ENCODE peak calls at places on chromosomes 6 and 20, in six cellular contexts. E, T, P, L, Z and N are unnamed samples.

GRCh38 chr20:19241440-19241839 is 29.0 kb downstream of the SLC24A3 start:
- DNase-seq in L (no peak), Z (no peak), E (no peak), P (no peak), T (no peak), N (no peak)

GRCh38 chr20:35326732-35327073 is 34.5 kb upstream of the FAM83C start:
- DNase-seq in P (no peak), Z (no peak), E (no peak), T (no peak), L (no peak), N (no peak)

GRCh38 chr6:152572395-152573061 is 64.6 kb downstream of the SYNE1 start:
- DNase-seq in P (peak), T (no peak), Z (peak), L (no peak), E (no peak), N (no peak)

GRCh38 chr6:157134402-157135074 is 188.8 kb downstream of the TMEM242 start:
- DNase-seq in T (no peak), E (no peak), Z (no peak), L (no peak), P (no peak), N (no peak)

GRCh38 chr6:91646649-91647048 is 1059.8 kb upstream of the MAP3K7 start:
- DNase-seq in Z (no peak), E (no peak), L (no peak), P (no peak), T (no peak), N (no peak)

GRCh38 chr20:53748821-53749402 is 155.3 kb upstream of the ZNF217 start:
- DNase-seq in T (no peak), E (no peak), L (no peak), Z (no peak), P (peak), N (no peak)

GRCh38 chr20:19808498-19808897 is 50.4 kb downstream of the RIN2 start:
- DNase-seq in Z (no peak), E (no peak), P (peak), L (no peak), T (no peak), N (no peak)

GRCh38 chr6:20705741-20706140 is 171.5 kb downstream of the CDKAL1 start:
- DNase-seq in E (no peak), T (no peak), Z (no peak), P (no peak), L (no peak), N (no peak)

GRCh38 chr6:28446818-28447511 is 3.7 kb upstream of the ZSCAN23 start:
- DNase-seq in P (peak), L (no peak), E (peak), Z (no peak), T (no peak), N (no peak)

GRCh38 chr6:133503330-133503729 is 262.2 kb downstream of the EYA4 start:
- DNase-seq in T (no peak), Z (no peak), L (no peak), P (peak), E (no peak), N (no peak)

GRCh38 chr6:157235600-157236039 is 87.7 kb downstream of the TMEM242 start:
- DNase-seq in P (peak), Z (no peak), E (peak), L (peak), T (peak), N (peak)

GRCh38 chr20:15992564-15992963 is 580.7 kb downstream of the KIF16B start:
- DNase-seq in Z (no peak), T (no peak), E (no peak), P (peak), L (no peak), N (no peak)

GRCh38 chr6:1708820-1709612 is 99.3 kb downstream of the FOXC1 start:
- DNase-seq in Z (no peak), P (no peak), E (no peak), T (no peak), L (no peak), N (no peak)

GRCh38 chr6:22785036-22785435 is 215.7 kb downstream of the HDGFL1 start:
- DNase-seq in P (peak), E (peak), Z (no peak), T (no peak), L (no peak), N (no peak)

GRCh38 chr6:44116643-44117382 is 10.4 kb downstream of the MRPL14 start:
- DNase-seq in Z (peak), T (no peak), E (no peak), P (peak), L (no peak), N (no peak)

GRCh38 chr6:28977351-28978136 is 27.6 kb downstream of the ZNF311 start:
- DNase-seq in E (no peak), T (no peak), L (no peak), P (peak), Z (peak), N (peak)

GRCh38 chr6:99603421-99604160 is 3.0 kb upstream of the PRDM13 start:
- DNase-seq in P (no peak), T (no peak), E (peak), Z (no peak), L (no peak), N (peak)

GRCh38 chr6:23027281-23027680 is 457.9 kb downstream of the HDGFL1 start:
- DNase-seq in E (no peak), P (no peak), T (no peak), Z (no peak), L (no peak), N (no peak)

GRCh38 chr6:137707038-137707589 is 159.9 kb upstream of the TNFAIP3 start:
- DNase-seq in P (no peak), E (no peak), T (no peak), Z (no peak), L (no peak), N (no peak)

GRCh38 chr6:89347825-89348224 is 4.7 kb downstream of the UBE2J1 start:
- DNase-seq in E (no peak), Z (no peak), L (no peak), P (peak), T (no peak), N (no peak)

GRCh38 chr6:150680510-150680909 is 80.8 kb downstream of the PLEKHG1 start:
- DNase-seq in T (no peak), Z (no peak), E (no peak), L (no peak), P (no peak), N (no peak)

GRCh38 chr6:85574932-85575598 is 18.6 kb downstream of the SNX14 start:
- DNase-seq in L (no peak), E (no peak), T (no peak), P (peak), Z (no peak), N (no peak)

GRCh38 chr6:79878142-79878748 is 69.1 kb downstream of the ELOVL4 start:
- DNase-seq in E (no peak), Z (no peak), L (no peak), T (no peak), P (no peak), N (no peak)

GRCh38 chr6:61711849-61712248 is 574.2 kb downstream of the KHDRBS2 start:
- DNase-seq in P (no peak), T (no peak), L (no peak), E (peak), Z (no peak), N (no peak)

DNA sequence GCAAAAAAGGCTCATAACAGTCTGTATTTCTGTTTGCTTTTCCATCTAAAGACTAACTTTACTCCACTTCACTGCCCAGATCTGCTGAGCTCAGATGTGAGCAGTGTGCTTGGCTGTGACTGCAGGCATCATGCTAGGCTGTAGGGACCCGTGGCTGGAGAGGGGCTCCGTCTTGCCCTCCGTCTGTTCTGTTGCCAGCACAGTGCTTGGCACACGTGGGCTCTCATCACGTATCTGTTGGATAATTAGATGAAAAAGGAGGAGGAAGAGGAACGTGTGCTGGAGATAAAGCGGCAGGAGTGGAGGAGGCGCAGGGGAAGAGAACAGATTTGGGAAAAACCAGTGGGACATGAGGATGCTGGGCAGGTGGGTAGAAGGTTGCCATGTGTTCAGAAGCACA is 57.6 kb upstream of the IER3 start:
- DNase-seq in T (no peak), E (no peak), P (no peak), Z (no peak), L (no peak), N (no peak)
- TF ChIP-seq CTCF in T (no peak), E (no peak), P (no peak), Z (no peak), L (no peak), N (no peak)

GRCh38 chr6:16239090-16239797 is 857 bp downstream of the GMPR start:
- DNase-seq in Z (no peak), E (peak), L (peak), P (peak), T (peak), N (peak)
- TF ChIP-seq CTCF in Z (peak), E (no peak), L (peak), P (peak), T (peak), N (no peak)

GRCh38 chr6:140858381-140858971 is 1274.2 kb upstream of the GJE1 start:
- DNase-seq in P (no peak), Z (no peak), T (no peak), E (no peak), L (no peak), N (no peak)

GRCh38 chr6:140854363-140854762 is 1278.4 kb upstream of the GJE1 start:
- DNase-seq in E (no peak), T (no peak), L (no peak), P (no peak), Z (no peak), N (no peak)

GRCh38 chr6:140855520-140855919 is 1277.2 kb upstream of the GJE1 start:
- DNase-seq in Z (no peak), L (no peak), P (peak), T (no peak), E (no peak), N (no peak)

DNA sequence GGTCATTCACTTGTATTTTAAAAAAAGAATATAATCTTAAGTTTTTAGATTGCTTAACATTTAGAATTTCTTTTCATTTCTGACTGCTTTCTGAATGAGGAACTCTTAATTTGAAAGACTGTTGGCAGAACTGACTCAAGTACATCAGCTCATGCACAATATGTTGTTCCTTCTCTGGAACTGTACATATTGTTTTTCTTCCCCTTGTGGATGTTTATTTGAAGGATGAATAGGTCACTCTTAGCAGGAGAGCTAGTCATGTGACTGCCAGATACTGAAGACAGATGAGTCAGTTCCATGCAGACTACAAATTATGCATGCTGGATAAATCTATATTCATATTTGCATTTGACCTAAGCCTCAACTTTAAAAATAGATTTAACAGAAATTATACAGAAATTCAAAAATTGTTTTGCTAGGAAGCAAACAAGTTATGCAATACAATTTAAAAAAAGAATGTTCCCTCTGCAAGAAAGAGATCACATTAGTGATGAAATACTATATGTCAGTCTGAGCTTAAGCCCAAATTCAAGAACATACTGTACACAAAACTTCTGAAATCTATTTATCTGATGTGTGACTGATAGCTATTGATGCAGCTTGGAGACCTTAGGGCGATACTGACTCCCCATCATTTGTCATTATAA is 1274.9 kb upstream of the GJE1 start:
- DNase-seq in E (no peak), Z (peak), T (peak), P (peak), L (no peak), N (no peak)
- TF ChIP-seq CTCF in E (no peak), Z (no peak), T (no peak), P (no peak), L (no peak), N (no peak)

GRCh38 chr6:17591292-17591691 is 8.8 kb upstream of the FAM8A1 start:
- DNase-seq in P (no peak), T (no peak), E (no peak), Z (no peak), L (no peak), N (no peak)

GRCh38 chr6:17593246-17593645 is 6.9 kb upstream of the FAM8A1 start:
- DNase-seq in Z (no peak), E (no peak), T (no peak), L (no peak), P (no peak), N (no peak)

GRCh38 chr6:17588011-17588410 is 12.1 kb upstream of the FAM8A1 start:
- DNase-seq in Z (no peak), T (no peak), L (no peak), E (no peak), P (no peak), N (no peak)

GRCh38 chr6:17585766-17586502 is 14.2 kb upstream of the FAM8A1 start:
- DNase-seq in P (peak), E (no peak), Z (no peak), T (no peak), L (no peak), N (no peak)

GRCh38 chr6:17589402-17590116 is 10.5 kb upstream of the FAM8A1 start:
- DNase-seq in E (no peak), T (no peak), L (no peak), Z (peak), P (peak), N (no peak)
- TF ChIP-seq CTCF in E (no peak), T (no peak), L (no peak), Z (no peak), P (peak), N (no peak)

GRCh38 chr6:143513410-143513809 is 1.9 kb upstream of the FUCA2 start:
- DNase-seq in Z (no peak), L (no peak), T (no peak), E (peak), P (peak), N (peak)
- TF ChIP-seq CTCF in Z (peak), L (no peak), T (no peak), E (peak), P (peak), N (peak)

DNA sequence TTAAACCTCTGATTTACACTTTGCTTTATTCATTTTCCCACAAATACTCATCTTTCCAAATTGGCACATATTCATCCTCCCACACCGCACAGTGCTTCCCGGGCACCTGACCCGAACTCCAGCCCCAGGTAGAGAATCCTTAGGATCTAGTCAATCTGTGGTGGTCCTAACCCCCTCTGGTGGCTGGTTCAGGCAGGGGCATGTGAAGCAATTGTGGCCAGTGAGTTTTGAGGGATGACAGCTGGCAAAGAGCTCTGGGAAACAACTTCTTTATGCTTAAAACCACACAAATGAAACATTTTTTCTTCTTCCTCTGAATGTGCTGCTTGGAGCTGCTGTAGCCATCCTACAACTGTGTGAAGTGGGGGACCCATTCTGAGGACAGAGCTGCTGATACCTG is 54.7 kb downstream of the ELOVL5 start:
- DNase-seq in Z (no peak), E (peak), L (no peak), T (no peak), P (peak), N (no peak)
- TF ChIP-seq CTCF in Z (peak), E (peak), L (peak), T (peak), P (peak), N (peak)

GRCh38 chr6:140980265-140980887 is 1152.3 kb upstream of the GJE1 start:
- DNase-seq in P (peak), L (no peak), T (no peak), Z (no peak), E (no peak), N (no peak)
- TF ChIP-seq CTCF in P (peak), L (no peak), T (no peak), Z (peak), E (no peak), N (no peak)